ENCODE peak calls at places on chromosomes 12 and 14, in seven cellular contexts. G is neuronal stem cell, H is H9, M is IMR-90, N is H1, C is mesenchymal stem cell, W is trophoblast cell. D is an unnamed sample.

GRCh38 chr12:572532-572899 is 90.7 kb downstream of the NINJ2 start:
- DNase-seq in G (no peak), H (no peak), M (peak), N (no peak), C (peak), W (no peak), D (no peak)

GRCh38 chr12:58877243-58877743 is 43.0 kb downstream of the LRIG3 start:
- DNase-seq in G (no peak), H (no peak), M (peak), N (no peak), C (peak), W (no peak), D (no peak)

GRCh38 chr14:75411194-75411552 is 16.6 kb upstream of the JDP2 start:
- DNase-seq in G (no peak), H (no peak), M (no peak), N (no peak), C (no peak), W (no peak), D (no peak)

GRCh38 chr14:105944632-105945610 is 418.5 kb downstream of the TMEM121 start:
- DNase-seq in G (no peak), H (no peak), M (no peak), N (peak), C (no peak), W (peak), D (no peak)

GRCh38 chr12:89494411-89495231 is 30.0 kb downstream of the GALNT4 start:
- DNase-seq in G (no peak), H (no peak), M (peak), N (no peak), C (peak), W (no peak), D (no peak)

GRCh38 chr14:100339757-100340453 is 16.8 kb downstream of the SLC25A47 start:
- DNase-seq in G (no peak), H (no peak), M (no peak), N (no peak), C (no peak), W (no peak), D (no peak)

GRCh38 chr14:78319826-78320635 is 149.9 kb downstream of the NRXN3 start:
- DNase-seq in G (no peak), H (no peak), M (no peak), N (no peak), C (no peak), W (no peak), D (peak)

GRCh38 chr14:58919262-58919661 is 269.2 kb upstream of the DAAM1 start:
- DNase-seq in G (no peak), H (no peak), M (peak), N (no peak), C (peak), W (no peak), D (no peak)

GRCh38 chr14:59032821-59033220 is 155.6 kb upstream of the DAAM1 start:
- DNase-seq in G (no peak), H (no peak), M (no peak), N (no peak), C (no peak), W (no peak), D (peak)

GRCh38 chr12:54012631-54013398 is 4.0 kb downstream of the HOXC8 start:
- DNase-seq in G (no peak), H (no peak), M (no peak), N (no peak), C (peak), W (no peak), D (no peak)

GRCh38 chr12:131140069-131140435 is 186.3 kb downstream of the ADGRD1 start:
- DNase-seq in G (no peak), H (peak), M (no peak), N (no peak), C (no peak), W (no peak), D (no peak)

GRCh38 chr14:105165134-105165704 is 3.4 kb downstream of the JAG2 start:
- DNase-seq in G (no peak), H (no peak), M (no peak), N (no peak), C (no peak), W (no peak), D (no peak)

GRCh38 chr12:91732086-91732485 is 413.6 kb downstream of the BTG1 start:
- DNase-seq in G (no peak), H (no peak), M (peak), N (no peak), C (peak), W (no peak), D (no peak)

GRCh38 chr14:67636361-67636919 is 16.7 kb downstream of the ARG2 start:
- DNase-seq in G (no peak), H (no peak), M (peak), N (no peak), C (peak), W (no peak), D (no peak)

GRCh38 chr12:107859367-107859766 is 84.9 kb downstream of the ASCL4 start:
- DNase-seq in G (no peak), H (no peak), M (no peak), N (no peak), C (no peak), W (no peak), D (no peak)

GRCh38 chr14:68104518-68104917 is 284.9 kb downstream of the RAD51B start:
- DNase-seq in G (no peak), H (no peak), M (peak), N (no peak), C (peak), W (peak), D (peak)

GRCh38 chr14:68384335-68384734 is 408.5 kb downstream of the ZFP36L1 start:
- DNase-seq in G (no peak), H (no peak), M (no peak), N (no peak), C (peak), W (no peak), D (no peak)

GRCh38 chr12:100375023-100375737 is 18.3 kb downstream of the SLC17A8 start:
- DNase-seq in G (no peak), H (no peak), M (peak), N (no peak), C (no peak), W (no peak), D (no peak)

GRCh38 chr12:93322784-93323183 is 54.9 kb upstream of the NUDT4 start:
- DNase-seq in G (no peak), H (no peak), M (peak), N (no peak), C (no peak), W (no peak), D (peak)
- H2BK5ac ChIP-seq in G (no peak), H (no peak), M (peak), N (no peak), C (no peak), W (no peak), D (no peak)

DNA sequence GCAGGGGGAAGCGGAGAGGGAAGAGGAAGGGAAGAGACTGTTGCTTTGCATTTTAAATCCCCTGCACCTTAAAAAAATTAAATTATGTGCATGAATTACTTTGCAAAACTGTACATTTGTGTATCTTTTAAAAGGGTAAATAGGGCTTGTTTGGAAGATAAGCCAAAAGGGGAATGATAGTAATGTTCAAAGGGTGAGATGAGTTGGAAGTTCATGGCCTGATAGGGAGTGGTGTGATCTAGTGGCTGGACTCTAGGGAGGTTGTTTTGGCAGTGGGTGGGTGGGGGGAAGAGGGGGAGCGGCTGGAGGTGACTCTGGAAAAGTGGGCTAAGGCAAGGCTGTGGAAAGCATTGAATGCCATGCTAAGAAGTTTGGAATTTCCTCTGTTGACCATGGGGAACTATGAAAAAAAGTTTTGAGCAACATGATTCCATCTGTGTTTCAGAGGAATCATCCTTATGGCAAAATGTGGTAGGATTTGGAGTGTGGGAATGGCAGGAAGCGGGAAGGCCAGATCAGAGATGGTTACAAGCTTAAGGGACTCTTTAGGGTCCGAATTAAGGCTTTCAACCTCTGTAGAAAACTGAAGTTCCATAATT is 25.5 kb upstream of the EMP1 start:
- DNase-seq in G (no peak), H (no peak), M (peak), N (peak), C (no peak), W (no peak), D (no peak)
- H2BK120ac ChIP-seq in G (no peak), H (no peak), M (peak), N (no peak), C (no peak), W (peak), D (no peak)

GRCh38 chr14:76421662-76422061 is 45.7 kb downstream of the ESRRB start:
- DNase-seq in G (no peak), H (no peak), M (no peak), N (peak), C (no peak), W (no peak), D (no peak)
- H2BK5ac ChIP-seq in G (no peak), H (no peak), M (no peak), N (no peak), C (no peak), W (no peak), D (no peak)

GRCh38 chr12:64760808-64761573 is 1.8 kb upstream of the GNS start:
- DNase-seq in G (no peak), H (no peak), M (no peak), N (no peak), C (no peak), W (no peak), D (no peak)

GRCh38 chr12:64757778-64758177 is 1.4 kb downstream of the GNS start:
- DNase-seq in G (no peak), H (no peak), M (no peak), N (no peak), C (no peak), W (no peak), D (no peak)

GRCh38 chr12:64756371-64756770 is 2.8 kb downstream of the GNS start:
- DNase-seq in G (no peak), H (no peak), M (no peak), N (no peak), C (no peak), W (no peak), D (no peak)

GRCh38 chr12:64753427-64753826 is 5.8 kb downstream of the GNS start:
- DNase-seq in G (no peak), H (no peak), M (no peak), N (no peak), C (no peak), W (no peak), D (no peak)

GRCh38 chr12:64759035-64759894 is at the start of gene GNS:
- DNase-seq in G (peak), H (peak), M (peak), N (peak), C (peak), W (peak), D (peak)
- H2BK120ac ChIP-seq in G (no peak), H (no peak), M (peak), N (no peak), C (peak), W (peak), D (no peak)

D was measured in mesendoderm.